ENCODE peak calls at places on chromosome 10, in nine cellular contexts. P is esophagus squamous epithelium, A is Peyer's patch, E is HepG2, I is uterus, O is IMR-90, U is sigmoid colon, W is spleen, V is ovary. T is an unnamed sample.

GRCh38 chr10:12389154-12389734 is 39.9 kb downstream of the CAMK1D start:
- DNase-seq in A (no peak), P (no peak), V (no peak), W (no peak), U (no peak), E (no peak), I (no peak), O (no peak), T (peak; percentile 70)

GRCh38 chr10:69497235-69497561 is 45.9 kb downstream of the TSPAN15 start:
- DNase-seq in V (no peak), A (no peak), I (peak; percentile 8), W (peak; percentile 52), U (peak; percentile 61), P (no peak), O (no peak), E (no peak), T (peak; percentile 24)

GRCh38 chr10:92011560-92012214 is 88.1 kb downstream of the BTAF1 start:
- DNase-seq in I (no peak), A (no peak), O (peak; percentile 83), V (no peak), E (peak; percentile 12), P (no peak), W (no peak), U (no peak), T (no peak)

GRCh38 chr10:100006241-100006886 is 3.4 kb downstream of the DNMBP start:
- DNase-seq in P (no peak), U (peak; percentile 63), I (peak; percentile 62), V (no peak), W (no peak), A (no peak), O (peak; percentile 97), E (peak; percentile 57), T (no peak)

GRCh38 chr10:87090779-87091178 is 3.9 kb downstream of the GLUD1 start:
- DNase-seq in U (no peak), A (no peak), E (no peak), O (no peak), P (no peak), I (no peak), V (no peak), W (no peak), T (no peak)

GRCh38 chr10:130362308-130362761 is 226.1 kb downstream of the GLRX3 start:
- DNase-seq in A (no peak), I (no peak), W (no peak), U (no peak), V (no peak), O (no peak), E (no peak), P (no peak), T (no peak)

GRCh38 chr10:23157239-23157661 is 34.9 kb upstream of the PTF1A start:
- DNase-seq in A (no peak), W (no peak), V (no peak), E (no peak), U (no peak), P (no peak), I (no peak), O (no peak), T (no peak)

GRCh38 chr10:95644935-95645334 is 11.6 kb downstream of the ALDH18A1 start:
- DNase-seq in E (no peak), V (no peak), I (no peak), A (no peak), O (no peak), W (no peak), P (no peak), U (no peak), T (no peak)

GRCh38 chr10:69049564-69049955 is 38.3 kb upstream of the SRGN start:
- DNase-seq in W (peak; percentile 82), I (no peak), E (no peak), P (no peak), A (no peak), U (no peak), V (no peak), O (no peak), T (no peak)

GRCh38 chr10:44312401-44312800 is 72.5 kb downstream of the CXCL12 start:
- DNase-seq in A (no peak), E (no peak), U (no peak), W (no peak), O (no peak), P (no peak), V (no peak), I (no peak), T (no peak)

GRCh38 chr10:27742926-27743735 is 2.5 kb downstream of the MKX start:
- DNase-seq in V (peak; percentile 76), P (no peak), E (no peak), U (peak; percentile 75), A (no peak), I (peak; percentile 26), O (no peak), W (peak; percentile 79), T (no peak)

GRCh38 chr10:76190871-76191270 is 759.4 kb downstream of the LRMDA start:
- DNase-seq in W (no peak), P (no peak), A (no peak), I (no peak), O (no peak), E (no peak), V (no peak), U (no peak), T (no peak)

GRCh38 chr10:99560277-99561126 is 27.8 kb downstream of the NKX2-3 start:
- DNase-seq in W (peak; percentile 38), A (peak; percentile 23), I (peak; percentile 15), U (peak; percentile 69), V (no peak), P (no peak), E (peak; percentile 55), O (peak; percentile 47), T (no peak)

GRCh38 chr10:75434292-75434691 is 2.9 kb downstream of the LRMDA start:
- DNase-seq in P (no peak), O (no peak), V (no peak), A (no peak), I (no peak), E (no peak), U (no peak), W (no peak), T (no peak)

GRCh38 chr10:26437637-26438461 is at the start of gene APBB1IP:
- DNase-seq in E (no peak), A (peak; percentile 81), V (peak; percentile 35), P (peak; percentile 39), O (no peak), I (no peak), U (peak; percentile 88), W (peak; percentile 98), T (no peak)

GRCh38 chr10:36634916-36635315 is 490.5 kb upstream of the ANKRD30A start:
- DNase-seq in A (no peak), I (no peak), E (no peak), U (no peak), W (no peak), V (no peak), P (no peak), O (peak; percentile 76), T (no peak)

DNA sequence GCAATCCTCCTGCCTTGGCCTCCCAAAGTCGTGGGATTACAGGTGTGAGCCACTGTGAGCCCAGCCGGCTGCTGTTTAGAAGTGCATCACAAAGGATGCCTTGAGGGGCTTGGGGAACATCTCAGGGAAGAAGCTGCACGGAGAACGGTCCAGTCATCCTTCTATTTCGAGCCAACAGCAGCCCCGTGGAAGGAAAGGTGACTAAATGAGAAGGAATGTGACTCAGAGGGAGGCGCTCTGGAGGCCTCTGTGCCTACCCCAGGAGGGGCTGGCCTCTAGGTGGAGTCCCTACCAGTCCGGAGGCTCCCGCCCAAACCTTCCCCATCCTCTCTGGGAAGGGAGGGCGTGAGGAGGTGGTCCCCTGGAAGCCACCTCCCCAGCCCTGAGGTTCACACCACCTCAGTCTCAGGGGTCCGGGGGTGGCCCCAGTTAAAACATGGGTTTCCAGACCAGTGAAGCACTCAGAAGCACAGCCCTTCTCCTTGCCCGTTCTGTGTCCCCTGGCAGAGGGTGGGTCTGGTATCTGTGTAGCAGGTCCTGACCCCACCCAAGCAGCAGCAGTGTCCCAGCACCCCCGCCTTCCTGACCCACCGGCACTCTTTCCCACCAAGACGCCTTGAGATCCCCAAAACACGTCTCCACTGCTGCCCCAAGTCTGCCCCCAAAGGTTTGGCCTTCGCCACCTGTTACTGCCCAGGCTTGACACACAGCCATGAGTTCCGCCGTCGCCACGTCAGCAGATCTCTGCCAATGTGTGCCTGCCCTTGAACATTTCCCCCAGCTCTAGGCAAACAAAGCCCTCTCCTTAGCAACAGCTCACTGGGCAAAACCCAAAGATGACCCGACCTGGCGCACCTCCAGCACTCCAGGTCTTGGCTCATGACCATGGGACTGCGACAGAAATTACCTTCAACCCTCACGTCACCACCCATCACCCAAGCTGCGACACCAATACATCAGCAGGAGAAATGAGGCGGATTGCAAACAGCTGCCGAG is 75.9 kb downstream of the CTBP2 start:
- DNase-seq in E (peak; percentile 12), U (peak; percentile 65), W (peak; percentile 85), I (peak; percentile 68), A (no peak), P (no peak), V (peak; percentile 80), O (peak; percentile 97), T (peak; percentile 87)
- TF ChIP-seq CTCF in E (no peak), U (no peak), W (no peak), I (no peak), A (no peak), P (no peak), V (peak; percentile 14), O (peak; percentile 44), T (no peak)

GRCh38 chr10:63673246-63673645 is 152.0 kb downstream of the REEP3 start:
- DNase-seq in V (no peak), W (no peak), A (no peak), U (no peak), I (no peak), O (no peak), P (no peak), E (no peak), T (no peak)
- H3K27ac ChIP-seq in V (no peak overlapping the region), W (no peak overlapping the region), A (no peak overlapping the region), U (no peak overlapping the region), I (no peak overlapping the region), O (no peak overlapping the region), P (no peak overlapping the region), E (no peak overlapping the region), T (peak overlapping the region; percentile 72)

DNA sequence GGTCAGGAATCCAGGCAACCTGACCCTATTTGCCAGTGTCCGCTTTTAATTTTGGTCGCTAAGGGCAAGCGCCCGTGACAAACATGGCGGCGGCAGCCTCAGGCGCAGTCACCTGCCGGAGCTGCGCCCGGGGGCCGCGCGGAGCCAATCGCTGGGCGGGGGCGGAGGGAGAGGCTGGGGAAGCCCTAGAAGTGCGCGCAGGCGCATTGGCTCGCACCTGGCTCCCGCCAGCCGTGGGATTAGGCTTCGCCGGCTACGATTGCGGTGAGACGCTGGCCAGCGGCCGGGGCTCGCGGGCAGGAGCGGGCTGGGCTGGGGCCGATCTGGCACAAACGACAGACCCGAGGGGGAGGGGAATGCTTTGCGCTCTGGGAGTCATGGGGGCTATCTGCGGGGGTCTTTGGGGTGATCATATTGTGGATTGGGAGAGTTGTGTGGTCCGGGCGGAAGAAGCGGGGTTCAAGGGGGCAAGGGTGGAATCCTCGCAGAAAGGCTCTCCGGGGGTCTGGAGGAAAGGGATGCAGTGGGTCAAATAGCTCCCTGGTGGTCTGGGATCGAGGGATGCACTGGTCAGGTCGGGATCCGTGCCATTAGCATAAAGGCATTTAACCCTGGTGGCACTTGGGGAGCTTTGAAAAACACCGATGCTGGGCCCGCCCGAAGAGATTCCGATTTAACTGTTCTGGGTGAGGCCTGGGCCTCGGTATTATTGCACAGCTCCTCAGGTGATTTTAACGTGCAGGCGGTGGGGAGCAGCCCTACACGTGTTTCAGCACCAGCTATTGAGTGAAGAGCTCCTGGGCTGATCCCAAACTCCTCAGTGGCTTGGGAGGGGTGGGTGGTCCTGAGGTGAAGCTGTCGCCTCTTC is 10.1 kb upstream of the C10orf95 start:
- DNase-seq in U (peak; percentile 96), O (peak; percentile 67), V (peak; percentile 96), I (peak; percentile 91), A (peak; percentile 90), W (peak; percentile 98), E (peak; percentile 77), P (peak; percentile 31), T (peak; percentile 90)
- TF ChIP-seq POLR2A in U (no peak), O (no peak), V (no peak), I (no peak), A (no peak), W (no peak), E (peak; percentile 42), P (no peak), T (no peak)

GRCh38 chr10:59719374-59719773 is 9.7 kb upstream of the SLC16A9 start:
- DNase-seq in V (no peak), I (no peak), E (no peak), U (no peak), P (no peak), O (no peak), W (no peak), A (no peak), T (no peak)
- TF ChIP-seq CTCF in V (no peak), I (no peak), E (no peak), U (no peak), P (no peak), O (no peak), W (no peak), A (peak; percentile 5), T (no peak)